ENCODE peak calls at places on chromosomes 5 and 9, in nine cellular contexts. Y is uterus; D is spleen; P is K562; Q is prostate gland; O is CD8-positive, alpha-beta memory T cell; C is heart right ventricle; J is ascending aorta; L is Peyer's patch. S is an unnamed sample. For H3K36me3, the result is how much of the 10 kb centered on the place peaks cover.

GRCh38 chr5:171355302-171355724 is 32.3 kb upstream of the NPM1 start:
- DNase-seq in Y (no peak), D (peak), P (no peak), Q (no peak), O (peak), C (no peak), J (no peak), L (no peak), S (no peak)

GRCh38 chr9:110820378-110820777 is 151.8 kb downstream of the MUSK start:
- DNase-seq in Y (no peak), D (no peak), P (no peak), Q (no peak), O (no peak), C (no peak), J (no peak), L (no peak), S (no peak)

GRCh38 chr5:14251733-14252132 is 108.6 kb downstream of the TRIO start:
- DNase-seq in Y (no peak), D (no peak), P (no peak), Q (no peak), O (no peak), C (no peak), J (no peak), L (no peak), S (no peak)

GRCh38 chr5:88244686-88245085 is 24.0 kb downstream of the TMEM161B start:
- DNase-seq in Y (no peak), D (no peak), P (no peak), Q (no peak), O (no peak), C (no peak), J (no peak), L (no peak), S (no peak)

GRCh38 chr5:151683444-151683843 is 3.3 kb downstream of the SPARC start:
- DNase-seq in Y (no peak), D (no peak), P (no peak), Q (no peak), O (no peak), C (no peak), J (no peak), L (no peak), S (no peak)

GRCh38 chr5:127826011-127826410 is 122.8 kb downstream of the CCDC192 start:
- DNase-seq in Y (no peak), D (no peak), P (no peak), Q (no peak), O (no peak), C (no peak), J (no peak), L (no peak), S (no peak)

GRCh38 chr5:32420506-32420905 is 24.0 kb downstream of the ZFR start:
- DNase-seq in Y (no peak), D (no peak), P (no peak), Q (no peak), O (no peak), C (no peak), J (no peak), L (no peak), S (no peak)

GRCh38 chr5:53333160-53333559 is 147.3 kb upstream of the FST start:
- DNase-seq in Y (no peak), D (no peak), P (no peak), Q (no peak), O (no peak), C (no peak), J (no peak), L (no peak), S (no peak)

GRCh38 chr5:76927961-76928360 is 24.9 kb upstream of the CRHBP start:
- DNase-seq in Y (no peak), D (no peak), P (no peak), Q (no peak), O (no peak), C (no peak), J (no peak), L (no peak), S (no peak)

GRCh38 chr5:67193479-67193878 is 3.1 kb downstream of the CD180 start:
- DNase-seq in Y (no peak), D (no peak), P (no peak), Q (no peak), O (no peak), C (no peak), J (no peak), L (no peak), S (no peak)

GRCh38 chr9:34526026-34526425 is 3.2 kb upstream of the ENHO start:
- DNase-seq in Y (no peak), D (no peak), P (no peak), Q (no peak), O (no peak), C (no peak), J (no peak), L (no peak), S (no peak)

GRCh38 chr9:119003218-119003617 is 366.0 kb downstream of the BRINP1 start:
- DNase-seq in Y (no peak), D (no peak), P (no peak), Q (no peak), O (no peak), C (no peak), J (no peak), L (no peak), S (no peak)

GRCh38 chr9:36328798-36329411 is 70.7 kb upstream of the GNE start:
- DNase-seq in Y (peak), D (no peak), P (peak), Q (peak), O (peak), C (no peak), J (no peak), L (peak), S (peak)

GRCh38 chr5:67089200-67089725 is 107.3 kb downstream of the CD180 start:
- DNase-seq in Y (no peak), D (no peak), P (no peak), Q (no peak), O (no peak), C (no peak), J (no peak), L (no peak), S (peak)

GRCh38 chr5:32506809-32507208 is 62.3 kb upstream of the ZFR start:
- DNase-seq in Y (peak), D (no peak), P (no peak), Q (no peak), O (no peak), C (no peak), J (peak), L (no peak), S (no peak)

GRCh38 chr5:62343428-62343827 is 37.4 kb downstream of the KIF2A start:
- DNase-seq in Y (no peak), D (no peak), P (no peak), Q (no peak), O (no peak), C (no peak), J (no peak), L (no peak), S (no peak)

GRCh38 chr9:87581513-87581912 is 83.8 kb downstream of the DAPK1 start:
- DNase-seq in Y (peak), D (no peak), P (peak), Q (no peak), O (no peak), C (no peak), J (no peak), L (no peak), S (no peak)

GRCh38 chr5:145978672-145979071 is 42.3 kb downstream of the SH3RF2 start:
- DNase-seq in Y (no peak), D (no peak), P (no peak), Q (no peak), O (no peak), C (no peak), J (no peak), L (no peak), S (no peak)

GRCh38 chr9:133139246-133140173 is 18.5 kb upstream of the RALGDS start:
- DNase-seq in Y (no peak), D (no peak), P (no peak), Q (no peak), O (no peak), C (no peak), J (no peak), L (no peak), S (no peak)

GRCh38 chr5:116009806-116010205 is 22.5 kb upstream of the ARL14EPL start:
- DNase-seq in Y (no peak), D (no peak), P (no peak), Q (no peak), O (no peak), C (no peak), J (no peak), L (no peak), S (no peak)

GRCh38 chr5:115389799-115390382 is 93.4 kb upstream of the CCDC112 start:
- DNase-seq in Y (no peak), D (peak), P (no peak), Q (no peak), O (no peak), C (no peak), J (no peak), L (no peak), S (no peak)

GRCh38 chr5:79413112-79413511 is 100.8 kb downstream of the HOMER1 start:
- DNase-seq in Y (no peak), D (no peak), P (no peak), Q (no peak), O (no peak), C (no peak), J (no peak), L (no peak), S (no peak)

GRCh38 chr5:6995115-6995514 is 281.9 kb downstream of the TENT4A start:
- DNase-seq in Y (no peak), D (no peak), P (no peak), Q (no peak), O (no peak), C (no peak), J (no peak), L (no peak), S (no peak)

GRCh38 chr9:86980802-86981201 is 33.5 kb upstream of the GAS1 start:
- DNase-seq in Y (no peak), D (no peak), P (no peak), Q (no peak), O (no peak), C (no peak), J (no peak), L (no peak), S (no peak)

GRCh38 chr9:108783318-108784127 is 72.3 kb downstream of the ACTL7B start:
- DNase-seq in Y (no peak), D (no peak), P (no peak), Q (no peak), O (no peak), C (no peak), J (no peak), L (no peak), S (no peak)

GRCh38 chr9:114900937-114901802 is 29.2 kb downstream of the TNFSF8 start:
- DNase-seq in Y (no peak), D (no peak), P (no peak), Q (no peak), O (no peak), C (no peak), J (no peak), L (no peak), S (no peak)

GRCh38 chr5:83789376-83789775 is 68.7 kb upstream of the HAPLN1 start:
- DNase-seq in Y (no peak), D (no peak), P (no peak), Q (no peak), O (no peak), C (no peak), J (no peak), L (no peak), S (no peak)

GRCh38 chr5:135234242-135235000 is 164.6 kb downstream of the MACROH2A1 start:
- DNase-seq in Y (no peak), D (peak), P (no peak), Q (no peak), O (no peak), C (no peak), J (peak), L (no peak), S (peak)

GRCh38 chr5:166046956-166047355 is 2244.5 kb upstream of the WWC1 start:
- DNase-seq in Y (no peak), D (no peak), P (no peak), Q (no peak), O (no peak), C (no peak), J (no peak), L (no peak), S (no peak)

GRCh38 chr9:27094640-27095039 is 14.4 kb upstream of the TEK start:
- DNase-seq in Y (no peak), D (no peak), P (no peak), Q (no peak), O (no peak), C (no peak), J (no peak), L (no peak), S (no peak)

GRCh38 chr5:14394365-14394764 is 187.2 kb upstream of the OTULINL start:
- DNase-seq in Y (no peak), D (no peak), P (no peak), Q (no peak), O (no peak), C (peak), J (no peak), L (no peak), S (no peak)

GRCh38 chr5:174563899-174564298 is 160.5 kb upstream of the MSX2 start:
- DNase-seq in Y (no peak), D (no peak), P (no peak), Q (peak), O (no peak), C (no peak), J (no peak), L (no peak), S (peak)
- H3K36me3 ChIP-seq in Y (under half), D (under half), P (under half), Q (under half), O (under half), C (under half), J (under half), L (under half), S (under half)

GRCh38 chr5:1465117-1465516 is 19.9 kb upstream of the SLC6A3 start:
- DNase-seq in Y (no peak), D (no peak), P (no peak), Q (no peak), O (no peak), C (no peak), J (no peak), L (no peak), S (no peak)
- H3K36me3 ChIP-seq in Y (under half), D (half or more), P (under half), Q (under half), O (under half), C (under half), J (half or more), L (under half), S (half or more)

DNA sequence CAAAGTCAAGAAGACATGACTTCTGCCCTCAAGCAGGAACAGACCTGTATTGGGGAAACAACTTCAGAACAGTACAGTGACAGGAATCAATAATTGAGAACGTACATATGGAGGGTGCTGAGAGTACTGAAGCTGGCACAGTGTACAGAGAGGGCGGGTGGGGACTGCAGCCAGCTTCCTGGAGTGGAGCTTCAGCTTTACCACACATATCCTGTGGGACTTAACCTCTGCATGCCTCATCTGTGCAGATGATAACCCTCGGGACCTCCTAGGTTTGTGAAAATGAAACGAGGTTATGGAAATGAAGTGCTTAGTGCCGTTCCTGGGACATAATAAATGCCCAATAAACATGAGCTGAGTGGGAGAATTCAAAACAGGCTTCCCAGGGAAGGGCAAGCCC is 22.1 kb upstream of the RARS1 start:
- DNase-seq in Y (no peak), D (no peak), P (no peak), Q (no peak), O (no peak), C (no peak), J (no peak), L (no peak), S (no peak)
- H3K36me3 ChIP-seq in Y (under half), D (under half), P (under half), Q (under half), O (under half), C (under half), J (under half), L (under half), S (under half)

DNA sequence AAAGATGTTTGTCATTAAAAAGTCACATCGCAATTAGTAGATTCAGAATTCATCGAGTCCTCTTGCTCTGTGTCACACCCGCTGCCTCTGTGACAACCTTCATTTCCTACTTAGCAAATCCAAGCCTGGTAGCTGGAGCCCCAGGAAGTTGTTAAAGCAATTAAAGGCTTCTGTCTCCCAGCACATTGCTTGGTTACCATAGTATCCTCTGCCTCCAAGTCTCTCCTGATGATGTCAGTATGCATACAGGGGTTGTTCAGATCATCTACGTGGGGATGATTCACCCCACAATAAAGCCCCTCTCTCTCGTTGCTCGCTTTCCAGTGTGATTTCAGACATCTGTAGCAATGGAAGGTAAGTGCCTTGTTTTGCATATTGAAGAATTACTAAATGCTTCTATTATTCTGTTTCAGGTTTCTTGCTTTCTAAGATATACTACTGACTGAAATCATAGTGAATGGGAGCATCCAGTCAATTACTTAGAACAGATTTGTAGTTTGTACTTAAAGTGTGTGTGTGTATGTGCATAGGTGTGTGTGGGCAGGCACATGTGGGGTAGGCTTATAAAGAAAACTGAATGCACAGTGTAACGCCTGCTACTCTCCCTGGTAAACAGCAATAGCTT is 52.9 kb downstream of the PAM start:
- DNase-seq in Y (no peak), D (no peak), P (no peak), Q (no peak), O (no peak), C (no peak), J (no peak), L (no peak), S (no peak)
- H3K36me3 ChIP-seq in Y (under half), D (under half), P (under half), Q (under half), O (under half), C (under half), J (under half), L (under half), S (under half)

GRCh38 chr5:65506961-65507360 is 25.2 kb upstream of the ADAMTS6 start:
- DNase-seq in Y (no peak), D (no peak), P (no peak), Q (no peak), O (no peak), C (no peak), J (no peak), L (no peak), S (no peak)

GRCh38 chr5:65508978-65509377 is 27.3 kb upstream of the ADAMTS6 start:
- DNase-seq in Y (no peak), D (no peak), P (no peak), Q (no peak), O (no peak), C (no peak), J (no peak), L (no peak), S (no peak)

DNA sequence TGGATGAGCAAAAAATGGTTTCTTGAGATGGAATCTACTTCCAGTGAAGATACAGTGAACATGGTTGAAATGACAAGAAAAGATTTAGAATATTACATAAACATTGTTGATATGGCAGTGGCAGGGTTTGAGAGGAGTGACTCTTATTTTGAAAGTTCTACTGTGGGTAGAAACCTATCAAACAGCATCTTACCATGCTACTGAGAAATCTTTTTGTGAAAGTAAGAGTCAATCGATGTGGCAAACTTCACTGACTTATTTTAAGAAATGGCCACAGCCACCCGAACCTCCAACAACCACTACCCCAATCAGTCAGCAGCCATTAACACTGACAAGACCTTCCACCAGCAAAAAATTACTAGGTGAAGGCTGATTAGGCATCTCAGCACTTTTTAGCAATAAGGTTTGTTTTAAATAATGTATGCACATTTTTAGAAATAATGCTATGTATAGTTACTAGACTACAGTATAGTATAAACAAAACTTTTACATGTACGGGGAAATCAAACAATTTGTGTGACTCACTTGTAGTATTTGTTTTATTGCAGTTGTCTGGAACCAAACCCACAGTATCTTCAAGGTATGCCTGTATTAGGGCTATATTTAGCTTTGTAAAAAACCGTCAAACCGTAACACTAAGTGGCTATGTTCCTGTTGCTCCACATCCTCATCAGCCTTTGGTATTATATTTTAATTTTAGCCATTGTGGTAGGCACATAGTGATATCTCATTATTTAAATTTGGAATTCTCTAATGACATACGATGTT is 30.6 kb upstream of the ADAMTS6 start:
- DNase-seq in Y (no peak), D (no peak), P (no peak), Q (no peak), O (no peak), C (no peak), J (no peak), L (no peak), S (no peak)
- H3K36me3 ChIP-seq in Y (under half), D (under half), P (under half), Q (under half), O (under half), C (under half), J (under half), L (under half), S (under half)

GRCh38 chr9:127684576-127684975 is 22.2 kb upstream of the CFAP157 start:
- DNase-seq in Y (no peak), D (no peak), P (no peak), Q (no peak), O (no peak), C (no peak), J (no peak), L (no peak), S (no peak)
- H3K36me3 ChIP-seq in Y (under half), D (under half), P (under half), Q (under half), O (under half), C (half or more), J (half or more), L (under half), S (half or more)

GRCh38 chr5:71482132-71482531 is 26.7 kb downstream of the BDP1 start:
- DNase-seq in Y (no peak), D (no peak), P (no peak), Q (peak), O (no peak), C (no peak), J (no peak), L (no peak), S (no peak)

GRCh38 chr5:71481441-71481840 is 26.0 kb downstream of the BDP1 start:
- DNase-seq in Y (no peak), D (no peak), P (no peak), Q (no peak), O (no peak), C (no peak), J (no peak), L (no peak), S (no peak)

DNA sequence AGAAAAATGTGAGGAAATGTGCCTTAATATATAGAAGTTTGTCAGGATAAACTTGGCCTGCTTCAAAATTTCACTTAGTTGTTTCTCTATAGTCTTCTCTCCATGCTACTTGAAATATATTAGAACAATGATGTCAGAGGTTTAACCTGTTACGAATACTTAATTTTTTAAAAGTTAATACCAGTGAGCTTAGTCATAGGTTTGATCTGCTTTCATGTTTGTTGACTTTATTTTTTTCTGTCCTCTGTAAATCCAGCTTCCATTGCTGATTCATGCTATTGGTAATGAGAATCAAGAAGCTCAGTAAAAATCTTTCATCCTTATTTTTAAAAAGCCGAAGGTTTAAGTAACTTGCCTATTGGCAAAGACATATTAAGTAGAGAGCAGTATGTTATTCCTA is 27.9 kb downstream of the BDP1 start:
- DNase-seq in Y (no peak), D (no peak), P (no peak), Q (no peak), O (no peak), C (no peak), J (no peak), L (no peak), S (no peak)
- H3K36me3 ChIP-seq in Y (under half), D (half or more), P (half or more), Q (under half), O (under half), C (under half), J (half or more), L (under half), S (under half)

S was measured in BE2C.